ENCODE peak calls at places on chromosomes 6 and 20, in five cellular contexts. R is LNCaP clone FGC, L is testis, A is HFF-Myc, K is astrocyte of the cerebellum. U is an unnamed sample.

GRCh38 chr6:128567029-128567428 is 46.6 kb upstream of the PTPRK start:
- DNase-seq in L (no peak), K (no peak), R (no peak), A (no peak), U (peak; percentile 35)

GRCh38 chr6:6891074-6891754 is 216.5 kb upstream of the RREB1 start:
- DNase-seq in R (no peak), L (no peak), K (no peak), A (no peak), U (no peak)

GRCh38 chr20:32358883-32359632 is 927 bp downstream of the ASXL1 start:
- DNase-seq in R (no peak), L (peak; percentile 88), K (no peak), A (no peak), U (no peak)

GRCh38 chr6:40962241-40962640 is 76.8 kb downstream of the UNC5CL start:
- DNase-seq in R (no peak), K (peak; percentile 80), A (peak; percentile 90), L (no peak), U (peak; percentile 84)

GRCh38 chr6:159125014-159125609 is 44.1 kb upstream of the FNDC1 start:
- DNase-seq in L (no peak), A (no peak), K (no peak), R (no peak), U (no peak)

GRCh38 chr20:34040300-34041015 is 46.7 kb downstream of the RALY start:
- DNase-seq in R (peak; percentile 33), A (no peak), L (no peak), K (no peak), U (no peak)

GRCh38 chr20:25540273-25540672 is 45.1 kb downstream of the NINL start:
- DNase-seq in R (no peak), K (no peak), L (peak; percentile 57), A (no peak), U (no peak)

GRCh38 chr6:111338843-111339242 is 144.2 kb downstream of the REV3L start:
- DNase-seq in R (no peak), A (no peak), K (no peak), L (no peak), U (no peak)

GRCh38 chr20:25195962-25196700 is 619 bp downstream of the ENTPD6 start:
- DNase-seq in K (no peak), L (peak; percentile 52), A (no peak), R (peak; percentile 57), U (no peak)

GRCh38 chr6:159966981-159967380 is 1.9 kb upstream of the IGF2R start:
- DNase-seq in K (no peak), R (no peak), A (no peak), L (no peak), U (no peak)

GRCh38 chr6:162485464-162485863 is 242.1 kb downstream of the PRKN start:
- DNase-seq in L (no peak), K (no peak), A (no peak), R (no peak), U (no peak)

GRCh38 chr20:3846378-3846739 is 275 bp upstream of the MAVS start:
- DNase-seq in R (no peak), K (peak; percentile 18), A (no peak), L (no peak), U (no peak)

GRCh38 chr20:4046311-4046924 is 31.1 kb upstream of the RNF24 start:
- DNase-seq in K (no peak), A (no peak), L (no peak), R (no peak), U (no peak)

GRCh38 chr6:161301338-161301737 is 27.5 kb upstream of the AGPAT4 start:
- DNase-seq in K (no peak), A (peak; percentile 5), R (no peak), L (no peak), U (no peak)

GRCh38 chr6:39688494-39688893 is 36.7 kb downstream of the KIF6 start:
- DNase-seq in R (peak; percentile 32), L (no peak), K (peak; percentile 91), A (no peak), U (peak; percentile 44)

GRCh38 chr6:97469451-97469850 is 186.4 kb upstream of the MMS22L start:
- DNase-seq in A (no peak), K (no peak), R (no peak), L (no peak), U (no peak)

GRCh38 chr20:35866446-35867202 is 87.7 kb downstream of the SCAND1 start:
- DNase-seq in L (no peak), K (no peak), R (no peak), A (no peak), U (peak; percentile 87)

GRCh38 chr20:103456-103855 is 16.0 kb downstream of the DEFB125 start:
- DNase-seq in A (no peak), R (no peak), K (no peak), L (no peak), U (no peak)

GRCh38 chr6:112223070-112223861 is 31.1 kb downstream of the LAMA4 start:
- DNase-seq in R (no peak), K (peak; percentile 70), A (peak; percentile 85), L (no peak), U (peak; percentile 93)

GRCh38 chr6:106488494-106489369 is 128.2 kb downstream of the CRYBG1 start:
- DNase-seq in L (no peak), R (no peak), K (peak; percentile 70), A (no peak), U (no peak)

GRCh38 chr6:25202505-25202904 is 76.7 kb upstream of the CARMIL1 start:
- DNase-seq in A (no peak), L (no peak), K (peak; percentile 38), R (peak; percentile 42), U (peak; percentile 75)

GRCh38 chr6:3119040-3119723 is 671 bp downstream of the BPHL start:
- DNase-seq in L (peak; percentile 55), R (no peak), A (no peak), K (no peak), U (no peak)

GRCh38 chr20:62063981-62064787 is 1.5 kb downstream of the TAF4 start:
- DNase-seq in K (no peak), A (no peak), R (no peak), L (peak; percentile 42), U (no peak)
- H3K4me3 ChIP-seq in K (peak overlapping the region; percentile 39), A (peak overlapping the region; percentile 49), R (peak overlapping the region; percentile 43), L (peak overlapping the region; percentile 26), U (peak overlapping the region; percentile 36)

DNA sequence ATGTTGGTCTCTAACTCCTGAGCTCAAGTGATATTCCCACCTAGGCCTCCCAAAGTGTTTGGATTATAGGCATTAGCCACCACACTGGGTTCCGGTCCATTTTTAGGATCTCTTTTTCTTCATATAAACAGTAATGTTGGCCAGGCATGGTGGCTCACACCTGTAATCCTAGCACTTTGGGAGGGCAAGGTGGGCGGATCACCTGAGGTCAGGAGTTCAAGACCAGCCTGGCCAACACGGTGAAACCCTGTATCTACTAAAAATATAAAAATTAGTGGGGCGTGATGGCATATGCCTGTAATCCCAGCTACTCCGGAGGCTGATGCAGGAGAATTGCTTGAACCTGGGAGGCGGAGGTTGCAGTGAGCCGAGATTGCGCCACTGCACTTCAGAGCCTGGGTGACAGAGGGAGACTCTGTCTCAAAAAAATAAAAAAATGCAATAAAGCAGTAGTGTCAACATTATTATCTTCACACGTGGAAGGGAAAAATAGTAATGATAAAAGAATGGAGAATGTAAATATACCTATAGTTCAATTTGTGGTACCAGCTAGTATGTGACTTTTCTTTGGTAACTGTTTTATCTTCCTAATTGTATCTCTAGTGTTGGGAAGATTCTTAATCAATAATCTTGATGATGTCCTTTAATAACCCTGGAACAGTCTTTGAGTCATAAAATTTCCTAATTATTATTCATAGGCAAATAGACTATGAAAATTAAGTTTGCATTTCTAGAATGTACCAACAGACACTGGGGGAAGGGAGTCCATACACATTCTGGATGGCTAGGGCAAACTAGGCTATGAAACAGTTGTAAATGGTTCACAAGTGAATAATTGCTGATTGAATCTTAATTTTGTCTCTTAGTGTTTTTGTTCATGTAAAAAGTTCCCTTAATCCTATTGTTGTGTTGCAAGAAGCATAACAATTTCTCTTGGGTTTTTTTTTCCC is 3.6 kb downstream of the PARD6B start:
- DNase-seq in L (no peak), A (no peak), K (no peak), R (no peak), U (no peak)
- H3K4me3 ChIP-seq in L (no peak overlapping the region), A (no peak overlapping the region), K (no peak overlapping the region), R (no peak overlapping the region), U (no peak overlapping the region)

DNA sequence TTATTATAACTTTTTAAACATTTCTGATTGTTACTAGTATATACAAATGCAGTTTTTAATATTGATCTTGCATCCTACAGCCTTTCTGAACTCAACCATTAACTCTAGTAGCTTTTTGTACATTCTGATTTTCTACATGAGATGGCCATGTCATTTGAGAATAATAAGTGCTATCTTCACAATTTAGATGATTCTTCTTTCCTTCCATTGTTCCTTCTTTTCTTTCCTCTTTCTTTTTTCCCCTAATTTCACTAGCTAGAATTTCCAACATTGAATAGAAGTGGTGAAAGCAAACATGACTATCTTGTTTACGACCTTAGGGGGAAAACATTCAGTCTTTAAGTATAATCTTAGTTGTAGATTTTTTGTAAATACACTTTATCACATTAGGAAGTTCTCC is 128.2 kb upstream of the PRSS16 start:
- DNase-seq in K (no peak), L (no peak), R (no peak), A (no peak), U (no peak)
- H3K4me3 ChIP-seq in K (no peak overlapping the region), L (no peak overlapping the region), R (no peak overlapping the region), A (no peak overlapping the region), U (no peak overlapping the region)

GRCh38 chr20:48783533-48784272 is 44.1 kb downstream of the PREX1 start:
- DNase-seq in R (no peak), K (peak; percentile 51), L (no peak), A (no peak), U (no peak)

GRCh38 chr20:48782901-48783308 is 44.9 kb downstream of the PREX1 start:
- DNase-seq in R (no peak), L (no peak), A (no peak), K (no peak), U (no peak)

GRCh38 chr20:48782073-48782472 is 45.7 kb downstream of the PREX1 start:
- DNase-seq in R (no peak), A (no peak), K (no peak), L (no peak), U (no peak)

GRCh38 chr20:48779435-48779834 is 48.4 kb downstream of the PREX1 start:
- DNase-seq in K (no peak), A (no peak), L (no peak), R (no peak), U (no peak)

GRCh38 chr20:48781634-48782033 is 46.2 kb downstream of the PREX1 start:
- DNase-seq in A (no peak), R (no peak), L (no peak), K (no peak), U (no peak)
- H3K4me3 ChIP-seq in A (no peak overlapping the region), R (no peak overlapping the region), L (no peak overlapping the region), K (no peak overlapping the region), U (no peak overlapping the region)

GRCh38 chr6:31495580-31495979 is 2.4 kb upstream of the MICB start:
- DNase-seq in K (no peak), L (no peak), A (no peak), R (no peak), U (no peak)
- H3K4me3 ChIP-seq in K (no peak overlapping the region), L (no peak overlapping the region), A (peak overlapping the region; percentile 73), R (no peak overlapping the region), U (peak overlapping the region; percentile 71)

GRCh38 chr6:150144294-150144868 is 1.5 kb downstream of the PPP1R14C start:
- DNase-seq in L (no peak), K (no peak), R (no peak), A (no peak), U (no peak)
- H3K4me3 ChIP-seq in L (peak overlapping the region; percentile 53), K (no peak overlapping the region), R (no peak overlapping the region), A (no peak overlapping the region), U (no peak overlapping the region)